ENCODE peak calls at places on chromosome 15, in ten cellular contexts. X, K, S, P, V, R, Q, B, W and C are unnamed samples.

GRCh38 chr15:74869726-74870407 is 3.3 kb downstream of the SCAMP2 start:
- DNase-seq in X (peak; percentile 93), K (peak; percentile 66), S (peak; percentile 29), P (peak; percentile 87), V (peak; percentile 80), R (peak; percentile 89), Q (peak; percentile 24), B (peak; percentile 96), W (no peak), C (peak; percentile 59)

GRCh38 chr15:47194718-47195117 is 522.6 kb upstream of the SEMA6D start:
- DNase-seq in X (no peak), K (no peak), S (peak; percentile 39), P (no peak), V (no peak), R (peak; percentile 27), Q (peak; percentile 47), B (no peak), W (no peak), C (no peak)

GRCh38 chr15:91541286-91541685 is 312.2 kb upstream of the SLCO3A1 start:
- DNase-seq in X (no peak), K (no peak), S (peak; percentile 31), P (no peak), V (no peak), R (no peak), Q (no peak), B (no peak), W (no peak), C (no peak)

GRCh38 chr15:21260966-21261395 is 179.3 kb downstream of the POTEB3 start:
- DNase-seq in X (peak; percentile 87), K (no peak), S (no peak), P (peak; percentile 84), V (no peak), R (no peak), Q (peak; percentile 33), B (no peak), W (no peak), C (no peak)

GRCh38 chr15:69277316-69277715 is 21.4 kb upstream of the PAQR5 start:
- DNase-seq in X (no peak), K (no peak), S (no peak), P (no peak), V (no peak), R (no peak), Q (no peak), B (no peak), W (no peak), C (no peak)

GRCh38 chr15:58770519-58770856 is 614 bp upstream of the MINDY2 start:
- DNase-seq in X (no peak), K (no peak), S (peak; percentile 91), P (no peak), V (no peak), R (no peak), Q (peak; percentile 64), B (no peak), W (no peak), C (no peak)

GRCh38 chr15:37586976-37587375 is 347.5 kb upstream of the TMCO5A start:
- DNase-seq in X (no peak), K (no peak), S (peak; percentile 27), P (no peak), V (no peak), R (no peak), Q (no peak), B (no peak), W (no peak), C (no peak)

GRCh38 chr15:93246266-93247242 is 157.5 kb upstream of the RGMA start:
- DNase-seq in X (peak; percentile 48), K (no peak), S (no peak), P (no peak), V (no peak), R (no peak), Q (no peak), B (no peak), W (no peak), C (no peak)

GRCh38 chr15:25790003-25790660 is 73.0 kb downstream of the ATP10A start:
- DNase-seq in X (peak; percentile 94), K (no peak), S (peak; percentile 98), P (no peak), V (peak; percentile 43), R (no peak), Q (peak; percentile 38), B (no peak), W (peak; percentile 49), C (peak; percentile 54)

GRCh38 chr15:48360841-48361240 is 29.6 kb downstream of the DUT start:
- DNase-seq in X (no peak), K (no peak), S (peak; percentile 63), P (no peak), V (no peak), R (no peak), Q (no peak), B (no peak), W (no peak), C (no peak)

GRCh38 chr15:63834500-63835210 is 907 bp upstream of the HERC1 start:
- DNase-seq in X (no peak), K (no peak), S (no peak), P (no peak), V (no peak), R (no peak), Q (no peak), B (no peak), W (no peak), C (no peak)

GRCh38 chr15:68187559-68187958 is 17.6 kb downstream of the CALML4 start:
- DNase-seq in X (no peak), K (peak; percentile 57), S (peak; percentile 50), P (no peak), V (peak; percentile 80), R (peak; percentile 81), Q (peak; percentile 51), B (no peak), W (peak; percentile 70), C (no peak)

GRCh38 chr15:73368301-73369072 is at the start of gene HCN4:
- DNase-seq in X (no peak), K (no peak), S (peak; percentile 38), P (no peak), V (peak; percentile 7), R (no peak), Q (peak; percentile 43), B (no peak), W (no peak), C (no peak)

GRCh38 chr15:73370151-73370550 is 1.4 kb upstream of the HCN4 start:
- DNase-seq in X (no peak), K (no peak), S (peak; percentile 29), P (no peak), V (no peak), R (no peak), Q (no peak), B (no peak), W (no peak), C (no peak)

GRCh38 chr15:73366766-73367623 is 1.8 kb downstream of the HCN4 start:
- DNase-seq in X (no peak), K (no peak), S (no peak), P (no peak), V (no peak), R (no peak), Q (no peak), B (no peak), W (no peak), C (peak; percentile 29)

GRCh38 chr15:73367624-73368300 is 996 bp downstream of the HCN4 start:
- DNase-seq in X (no peak), K (no peak), S (peak; percentile 31), P (no peak), V (no peak), R (no peak), Q (peak; percentile 25), B (no peak), W (no peak), C (no peak)

GRCh38 chr15:73369073-73369694 is 426 bp upstream of the HCN4 start:
- DNase-seq in X (no peak), K (no peak), S (peak; percentile 13), P (no peak), V (no peak), R (no peak), Q (no peak), B (no peak), W (no peak), C (no peak)
- H3K4me3 ChIP-seq in X (no peak overlapping the region), K (peak overlapping the region; percentile 41), S (peak overlapping the region; percentile 54), P (no peak overlapping the region), V (no peak overlapping the region), R (no peak overlapping the region), Q (peak overlapping the region; percentile 42), B (no peak overlapping the region), W (no peak overlapping the region), C (peak overlapping the region; percentile 48)

GRCh38 chr15:101490922-101491738 is 1.6 kb upstream of the PCSK6 start:
- DNase-seq in X (peak; percentile 75), K (no peak), S (peak; percentile 20), P (no peak), V (no peak), R (no peak), Q (no peak), B (no peak), W (no peak), C (no peak)
- H3K4me3 ChIP-seq in X (no peak overlapping the region), K (no peak overlapping the region), S (no peak overlapping the region), P (peak overlapping the region; percentile 51), V (no peak overlapping the region), R (no peak overlapping the region), Q (no peak overlapping the region), B (no peak overlapping the region), W (no peak overlapping the region), C (no peak overlapping the region)

DNA sequence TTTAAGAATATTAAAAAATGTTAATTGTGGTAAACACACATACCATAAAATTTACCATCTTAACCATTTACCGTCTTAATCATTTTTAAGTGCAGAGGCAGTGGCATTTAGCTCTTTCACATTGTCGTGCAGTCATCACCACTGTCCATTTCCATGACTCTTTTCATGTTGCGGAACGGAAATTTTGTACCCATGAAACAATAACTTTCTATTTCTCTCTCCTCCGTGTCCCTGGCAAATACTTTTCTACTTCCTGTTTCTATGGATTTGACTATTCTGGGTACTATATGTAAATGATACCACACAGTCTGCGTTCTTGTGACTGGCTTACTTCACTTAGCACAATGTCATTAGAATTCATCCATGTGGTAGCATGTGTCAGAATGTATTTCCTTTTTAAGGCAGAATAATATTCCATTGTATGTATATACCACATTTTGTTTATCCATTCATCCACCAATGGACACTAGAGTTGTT is 27.9 kb downstream of the AKAP13 start:
- DNase-seq in X (no peak), K (no peak), S (no peak), P (no peak), V (no peak), R (no peak), Q (no peak), B (peak; percentile 64), W (no peak), C (no peak)
- H3K4me3 ChIP-seq in X (no peak overlapping the region), K (no peak overlapping the region), S (no peak overlapping the region), P (no peak overlapping the region), V (no peak overlapping the region), R (no peak overlapping the region), Q (no peak overlapping the region), B (no peak overlapping the region), W (no peak overlapping the region), C (no peak overlapping the region)

DNA sequence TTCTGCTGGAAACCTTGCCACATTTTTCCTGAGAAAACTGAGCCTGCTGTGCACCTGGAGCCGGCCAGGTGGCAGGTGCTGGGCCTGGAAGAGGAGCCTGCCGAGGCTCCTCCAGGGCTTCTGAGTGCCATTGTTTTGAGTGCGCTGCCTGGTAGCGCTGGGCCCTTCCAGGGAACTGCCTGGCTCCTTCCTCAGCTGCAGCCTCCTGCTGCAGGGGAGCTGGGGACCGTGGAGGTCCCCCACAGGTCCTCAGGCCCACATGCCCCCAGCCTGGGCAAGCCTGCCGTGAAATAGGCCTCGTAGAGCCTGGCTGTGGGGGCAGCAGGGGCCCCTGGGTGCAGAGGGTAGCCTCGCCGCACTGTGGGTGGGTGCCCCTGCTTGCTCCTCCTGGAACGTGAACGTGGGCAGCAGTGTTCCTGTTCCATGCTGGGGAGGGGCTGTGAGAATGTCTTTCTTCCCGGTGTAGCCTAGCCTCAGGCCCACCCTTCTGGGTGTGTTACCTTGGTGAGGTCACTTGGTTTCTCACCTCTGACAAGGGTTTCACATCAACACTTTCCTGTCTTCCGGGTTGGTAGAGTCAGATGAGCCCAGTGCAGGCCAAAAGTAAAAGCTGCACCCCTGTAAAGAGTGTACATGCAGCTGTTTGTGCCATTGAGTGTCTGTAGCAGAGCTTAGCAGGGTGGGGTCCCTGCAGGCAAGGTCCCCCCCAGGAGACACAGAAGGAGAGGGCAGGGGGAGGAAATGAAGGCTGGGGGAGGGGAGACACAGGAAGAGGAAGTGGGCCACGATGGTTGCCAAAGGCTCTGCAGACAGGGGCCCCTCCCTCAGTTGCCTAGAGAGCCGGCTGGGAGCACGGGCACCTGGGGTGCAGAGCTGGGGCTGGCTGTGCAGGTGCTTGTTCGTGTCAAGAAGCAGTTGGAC is 34.5 kb downstream of the KLF13 start:
- DNase-seq in X (peak; percentile 90), K (peak; percentile 66), S (no peak), P (peak; percentile 97), V (peak; percentile 78), R (peak; percentile 86), Q (no peak), B (peak; percentile 70), W (no peak), C (no peak)
- H3K4me3 ChIP-seq in X (no peak overlapping the region), K (no peak overlapping the region), S (no peak overlapping the region), P (no peak overlapping the region), V (no peak overlapping the region), R (no peak overlapping the region), Q (no peak overlapping the region), B (peak overlapping the region; percentile 36), W (no peak overlapping the region), C (no peak overlapping the region)